ENCODE peak calls at places on chromosomes 11 and 22, in six cellular contexts. W is psoas muscle, M is fibroblast of lung, U is lower lobe of right lung, Y is tibial nerve, T is mammary epithelial cell. P is an unnamed sample.

GRCh38 chr11:130022799-130023198 is 20.2 kb upstream of the PRDM10 start:
- DNase-seq in M (no peak), U (no peak), T (no peak), W (no peak), Y (no peak), P (no peak)

GRCh38 chr11:90288207-90288821 is 65.5 kb upstream of the CHORDC1 start:
- DNase-seq in M (peak; percentile 38), W (no peak), T (peak; percentile 3), Y (no peak), U (no peak), P (no peak)

GRCh38 chr22:46367707-46368191 is 32.2 kb downstream of the TRMU start:
- DNase-seq in U (peak; percentile 82), T (peak; percentile 66), Y (peak; percentile 47), W (peak; percentile 80), M (peak; percentile 29), P (no peak)

GRCh38 chr11:24357620-24358386 is 139.1 kb upstream of the LUZP2 start:
- DNase-seq in M (no peak), U (no peak), Y (no peak), T (no peak), W (no peak), P (no peak)

GRCh38 chr22:46072030-46072881 is 78.1 kb upstream of the PPARA start:
- DNase-seq in W (peak; percentile 83), Y (peak; percentile 44), T (peak; percentile 71), M (no peak), U (peak; percentile 89), P (peak; percentile 8)

GRCh38 chr11:76574406-76574805 is 96.1 kb downstream of the LRRC32 start:
- DNase-seq in U (no peak), M (no peak), W (no peak), T (no peak), Y (no peak), P (no peak)

GRCh38 chr11:115087791-115088190 is 409.5 kb downstream of the NXPE2 start:
- DNase-seq in Y (no peak), T (no peak), W (no peak), M (no peak), U (no peak), P (no peak)

GRCh38 chr22:47357086-47357485 is 594.6 kb downstream of the TBC1D22A start:
- DNase-seq in W (no peak), M (no peak), Y (no peak), U (no peak), T (no peak), P (no peak)

GRCh38 chr11:126407101-126407521 is 51.6 kb downstream of the ST3GAL4 start:
- DNase-seq in Y (no peak), M (no peak), U (no peak), W (peak; percentile 11), T (no peak), P (no peak)

GRCh38 chr11:61778920-61779650 is 13.3 kb downstream of the TMEM258 start:
- DNase-seq in W (peak; percentile 41), T (no peak), Y (no peak), U (no peak), M (no peak), P (no peak)

GRCh38 chr11:13210424-13210823 is 67.2 kb upstream of the BMAL1 start:
- DNase-seq in W (peak; percentile 52), Y (peak; percentile 42), M (peak; percentile 86), U (peak; percentile 56), T (peak; percentile 63), P (no peak)

GRCh38 chr11:93468286-93468685 is 74.9 kb downstream of the SMCO4 start:
- DNase-seq in W (no peak), M (no peak), U (no peak), T (no peak), Y (no peak), P (no peak)

GRCh38 chr11:76209956-76210885 is 3.9 kb upstream of the WNT11 start:
- DNase-seq in U (peak; percentile 78), Y (peak; percentile 63), W (peak; percentile 90), M (peak; percentile 72), T (peak; percentile 48), P (peak; percentile 74)

GRCh38 chr11:128476729-128477128 is 110.6 kb downstream of the ETS1 start:
- DNase-seq in Y (no peak), W (no peak), U (no peak), M (no peak), T (no peak), P (no peak)

GRCh38 chr11:12242071-12242672 is 131.8 kb downstream of the MICAL2 start:
- DNase-seq in M (no peak), Y (no peak), T (no peak), U (no peak), W (no peak), P (no peak)

GRCh38 chr11:119306373-119306890 is 10.5 kb downstream of the MCAM start:
- DNase-seq in Y (no peak), U (no peak), T (no peak), M (peak; percentile 27), W (peak; percentile 68), P (peak; percentile 66)

GRCh38 chr11:68347345-68347744 is 35.0 kb downstream of the LRP5 start:
- DNase-seq in Y (no peak), T (no peak), U (no peak), M (no peak), W (no peak), P (no peak)
- H3K4me1 ChIP-seq in Y (no peaks in the 10 kb centered on the region), T (peaks cover 29% of the 10 kb centered on the region), U (peaks cover 55% of the 10 kb centered on the region), M (no peaks in the 10 kb centered on the region), W (peaks cover 18% of the 10 kb centered on the region), P (peaks cover 64% of the 10 kb centered on the region)

GRCh38 chr11:66333220-66333877 is 2.9 kb downstream of the RIN1 start:
- DNase-seq in M (no peak), Y (no peak), U (peak; percentile 30), W (peak; percentile 49), T (no peak), P (no peak)
- TF ChIP-seq CTCF in M (no peak), Y (no peak), U (no peak), W (no peak), T (no peak), P (no peak)

GRCh38 chr11:10664511-10664910 is 29.0 kb downstream of the IRAG1 start:
- DNase-seq in Y (no peak), U (no peak), T (no peak), W (no peak), M (no peak), P (no peak)
- H3K4me1 ChIP-seq in Y (no peaks in the 10 kb centered on the region), U (peaks cover 53% of the 10 kb centered on the region), T (peaks cover 4% of the 10 kb centered on the region), W (peaks cover 18% of the 10 kb centered on the region), M (peaks cover 31% of the 10 kb centered on the region), P (peaks cover 88% of the 10 kb centered on the region)

GRCh38 chr22:26318975-26319374 is 110.1 kb upstream of the ASPHD2 start:
- DNase-seq in Y (no peak), U (no peak), W (no peak), M (no peak), T (peak; percentile 8), P (no peak)
- TF ChIP-seq CTCF in Y (no peak), U (no peak), W (no peak), M (no peak), T (no peak), P (no peak)

GRCh38 chr22:39449708-39450107 is 7.1 kb upstream of the MGAT3 start:
- DNase-seq in Y (no peak), M (no peak), W (no peak), T (no peak), U (no peak), P (no peak)

GRCh38 chr22:39446239-39446721 is 10.5 kb upstream of the MGAT3 start:
- DNase-seq in W (no peak), T (no peak), M (no peak), Y (no peak), U (no peak), P (no peak)

GRCh38 chr22:39444937-39445465 is 11.8 kb upstream of the MGAT3 start:
- DNase-seq in U (no peak), W (no peak), Y (no peak), M (no peak), T (no peak), P (no peak)

GRCh38 chr22:39450258-39450955 is 6.4 kb upstream of the MGAT3 start:
- DNase-seq in T (no peak), U (no peak), Y (no peak), W (no peak), M (no peak), P (no peak)

DNA sequence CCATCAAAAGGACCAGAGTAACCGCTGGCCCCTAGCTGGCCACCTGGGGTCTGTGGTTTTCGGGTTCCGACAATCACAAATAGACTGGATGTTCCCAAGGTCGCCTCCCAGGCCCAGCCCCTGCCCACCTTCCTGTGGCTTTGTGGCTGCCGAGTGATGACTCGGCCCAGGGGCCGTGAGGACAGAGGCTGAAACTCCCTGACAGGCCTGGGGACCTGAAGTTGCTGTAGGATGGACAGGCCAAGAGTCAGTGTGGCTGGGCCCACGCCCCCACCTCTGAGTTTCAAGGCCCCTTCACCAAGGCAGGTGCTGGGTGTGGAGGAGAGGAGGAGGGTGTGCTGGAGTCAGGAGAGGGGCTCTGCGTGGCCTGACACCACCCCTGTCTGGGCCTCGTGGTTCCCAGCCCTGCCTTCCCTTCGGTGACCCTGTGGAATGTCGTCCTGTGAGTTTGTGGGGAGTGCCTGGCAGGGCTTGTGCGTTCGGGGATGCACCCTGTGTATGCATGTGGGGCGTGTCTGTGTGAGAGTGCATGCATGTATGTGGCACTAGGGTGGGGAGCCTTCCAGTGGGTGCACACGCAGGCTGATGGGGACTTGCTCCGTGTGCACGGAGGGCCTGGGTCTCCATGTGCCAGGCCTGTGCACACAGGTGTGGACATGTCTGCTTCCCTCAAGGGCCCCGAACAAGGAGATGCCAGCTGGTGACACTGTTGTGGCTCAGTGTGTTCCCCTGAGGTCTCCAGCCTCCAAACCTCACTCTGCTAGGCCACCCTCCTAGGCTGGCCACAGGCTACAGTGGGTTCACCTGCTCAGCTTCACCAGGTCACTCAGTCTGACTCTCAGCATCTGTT is 8.4 kb upstream of the MGAT3 start:
- DNase-seq in U (no peak), T (no peak), W (no peak), M (no peak), Y (no peak), P (no peak)
- H3K4me1 ChIP-seq in U (peaks cover 5% of the 10 kb centered on the region), T (peaks cover 7% of the 10 kb centered on the region), W (no peaks in the 10 kb centered on the region), M (no peaks in the 10 kb centered on the region), Y (no peaks in the 10 kb centered on the region), P (no peaks in the 10 kb centered on the region)

DNA sequence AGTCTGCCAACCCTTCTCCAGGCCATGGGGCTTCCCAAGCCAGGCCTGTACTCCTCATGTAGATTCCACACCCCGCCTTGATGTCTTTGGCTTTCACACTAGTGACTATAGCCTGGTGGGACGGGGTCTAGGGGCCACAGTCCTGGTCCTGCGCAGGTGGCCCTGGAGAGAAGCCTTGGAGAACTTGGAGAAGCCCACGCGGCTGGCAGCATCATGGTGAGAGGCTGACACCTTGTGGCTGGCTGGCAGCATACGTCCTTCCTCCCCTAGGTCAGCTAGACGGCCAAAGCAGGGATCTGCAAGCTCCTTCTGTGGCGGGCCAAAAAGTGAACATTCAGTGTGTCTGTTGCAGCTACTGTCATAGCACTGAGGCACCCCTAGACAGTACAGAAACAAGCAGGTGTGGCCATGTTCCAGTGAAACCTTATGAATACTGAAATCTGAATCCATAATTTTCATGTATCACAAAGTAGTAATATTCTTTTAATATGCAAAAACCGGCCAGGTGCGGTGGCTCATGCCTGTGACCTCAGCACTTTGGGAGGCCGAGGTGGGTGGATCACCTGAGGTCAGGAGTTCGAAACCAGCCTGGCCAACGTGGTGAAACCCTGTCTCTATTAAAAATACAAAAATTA is 42.0 kb downstream of the FAM83F start:
- DNase-seq in Y (no peak), U (peak; percentile 65), M (peak; percentile 77), W (peak; percentile 77), T (no peak), P (no peak)
- TF ChIP-seq CTCF in Y (peak; percentile 82), U (peak; percentile 67), M (peak; percentile 62), W (peak; percentile 63), T (peak; percentile 47), P (peak; percentile 47)

P was measured in ascending aorta.